ENCODE peak calls at places on chromosomes 13 and 19, in seven cellular contexts. O, Y, R, I, B, T and U are unnamed samples.

GRCh38 chr13:106109391-106109791 is 426.1 kb downstream of the EFNB2 start:
- DNase-seq in B (peak), Y (no peak), I (no peak), R (no peak), T (peak), O (no peak), U (no peak)

GRCh38 chr19:22595422-22595821 is 38.7 kb upstream of the ZNF492 start:
- DNase-seq in I (no peak), B (no peak), Y (no peak), O (no peak), T (no peak), R (no peak), U (no peak)

GRCh38 chr19:10193666-10194499 is 870 bp downstream of the DNMT1 start:
- DNase-seq in B (peak), R (peak), Y (no peak), I (peak), T (no peak), O (no peak), U (peak)

GRCh38 chr13:73416093-73416492 is 357.3 kb downstream of the KLF5 start:
- DNase-seq in T (no peak), Y (no peak), O (no peak), B (no peak), R (no peak), I (peak), U (no peak)

GRCh38 chr13:28655566-28655965 is 3.4 kb upstream of the POMP start:
- DNase-seq in R (no peak), I (peak), B (peak), Y (no peak), O (no peak), T (peak), U (peak)

GRCh38 chr19:47779524-47780214 is 1.2 kb downstream of the SELENOW start:
- DNase-seq in T (no peak), I (no peak), Y (no peak), B (no peak), O (no peak), R (peak), U (no peak)

GRCh38 chr19:39997595-39998216 is 846 bp downstream of the ZNF546 start:
- DNase-seq in B (no peak), R (no peak), Y (no peak), I (no peak), T (no peak), O (no peak), U (no peak)

GRCh38 chr19:45115809-45116615 is 23.0 kb downstream of the PPP1R37 start:
- DNase-seq in I (no peak), R (no peak), O (no peak), Y (no peak), T (no peak), B (no peak), U (no peak)

GRCh38 chr13:42364613-42365000 is 92.7 kb downstream of the AKAP11 start:
- DNase-seq in I (peak), R (no peak), T (no peak), Y (no peak), B (no peak), O (no peak), U (no peak)

GRCh38 chr19:17847538-17848366 is at the start of gene JAK3:
- DNase-seq in O (no peak), T (no peak), Y (peak), B (peak), R (peak), I (peak), U (no peak)

DNA sequence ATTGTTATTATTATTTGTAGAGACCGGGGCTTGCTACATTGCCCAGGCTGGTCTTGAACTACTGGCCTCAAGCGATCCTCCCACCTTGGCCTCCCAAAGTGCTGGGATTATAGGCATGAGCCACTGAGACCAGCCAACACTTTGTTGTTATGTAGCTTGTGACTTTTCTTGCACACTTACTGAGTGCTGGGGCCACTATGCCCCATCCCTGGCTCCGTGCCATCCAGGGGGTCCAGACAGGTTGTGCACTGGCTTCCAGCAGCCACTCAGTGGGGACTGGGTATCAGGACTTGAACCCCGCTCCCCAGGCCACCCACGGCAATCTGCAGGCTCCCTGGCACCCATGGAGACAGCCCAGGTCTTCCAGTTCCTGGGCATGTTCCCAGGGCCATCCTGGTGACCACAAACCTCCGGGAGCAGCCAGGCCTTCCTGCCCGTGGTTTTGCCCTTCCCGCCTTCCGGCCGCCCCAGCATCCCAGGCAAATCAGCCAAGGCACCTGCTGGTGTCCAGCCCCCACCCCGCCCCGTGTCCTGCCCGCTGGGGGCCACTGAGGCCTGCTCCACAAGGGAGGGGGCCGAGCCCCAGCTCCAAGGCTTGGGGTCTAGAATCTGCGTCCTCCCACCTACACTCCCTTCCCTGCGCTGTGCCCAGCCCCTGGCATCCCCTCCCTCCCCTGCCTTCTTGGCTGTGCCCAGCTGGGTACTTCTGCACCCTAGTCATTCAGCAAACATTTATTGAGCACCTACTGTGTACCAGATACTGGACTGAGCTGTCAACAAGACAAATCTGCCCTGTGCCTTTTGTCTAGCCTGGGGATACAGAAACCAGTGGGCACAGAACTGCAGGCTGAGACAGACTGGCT is 23.7 kb upstream of the SEMA6B start:
- DNase-seq in T (no peak), O (no peak), I (no peak), R (no peak), Y (no peak), B (no peak), U (peak)
- TF ChIP-seq CTCF in T (no peak), O (no peak), I (no peak), R (no peak), Y (no peak), B (no peak), U (no peak)

DNA sequence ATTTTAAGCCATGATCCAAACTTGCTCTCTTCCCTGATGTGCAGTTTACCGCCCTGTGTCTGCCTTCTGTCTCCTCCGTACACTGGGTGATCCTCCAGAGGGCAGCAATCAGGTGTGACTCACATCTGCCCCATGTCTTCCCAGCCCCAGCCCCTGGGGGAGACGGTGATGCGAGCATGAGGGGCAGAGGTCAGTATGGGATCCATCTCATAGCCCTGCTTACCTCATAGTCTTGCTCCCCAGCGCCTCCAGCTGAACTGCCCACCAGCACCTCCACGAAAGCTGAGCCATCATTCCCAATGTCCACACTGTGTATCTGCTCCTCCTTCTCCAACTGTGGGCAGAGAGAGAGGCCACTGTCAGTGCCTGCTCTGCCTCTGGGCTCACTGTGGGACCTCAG is 14.6 kb downstream of the XRCC1 start:
- DNase-seq in T (no peak), B (peak), O (no peak), I (peak), R (no peak), Y (no peak), U (peak)
- TF ChIP-seq CTCF in T (peak), B (peak), O (no peak), I (peak), R (no peak), Y (no peak), U (no peak)

DNA sequence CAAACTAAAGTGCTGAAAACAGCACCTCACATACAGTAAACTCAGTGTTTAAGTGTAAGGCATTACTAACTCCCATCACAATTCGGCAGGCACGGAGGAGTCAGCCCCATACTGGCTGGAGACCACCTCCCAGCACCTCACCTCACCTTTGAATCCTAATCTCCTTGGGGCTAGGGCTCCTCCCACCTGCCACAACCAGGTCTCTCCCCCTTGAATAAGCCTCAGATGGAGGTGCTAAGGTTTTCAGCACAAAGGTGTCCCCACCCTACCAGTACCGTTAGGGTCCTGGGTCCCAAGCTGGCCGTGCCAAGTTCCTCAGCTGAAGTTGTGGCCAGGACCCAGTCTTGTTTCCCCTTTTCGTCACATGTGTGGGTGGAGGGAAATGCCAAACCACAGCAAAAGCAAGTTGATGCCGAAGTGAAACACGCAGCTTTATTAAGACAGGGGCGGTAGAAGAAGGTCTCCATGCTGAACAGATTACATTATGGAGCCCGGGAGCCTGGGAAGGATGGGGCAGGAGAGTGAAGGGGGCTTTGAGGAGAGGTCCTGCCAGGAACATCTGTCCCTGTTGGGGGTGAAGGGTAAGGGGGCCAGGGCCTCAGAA is at the start of gene IGFLR1:
- DNase-seq in I (no peak), Y (peak), B (no peak), O (no peak), R (peak), T (no peak), U (no peak)
- TF ChIP-seq CTCF in I (no peak), Y (no peak), B (no peak), O (no peak), R (no peak), T (no peak), U (no peak)

GRCh38 chr13:114097893-114098688 is 34.3 kb downstream of the RASA3 start:
- DNase-seq in R (peak), I (no peak), O (no peak), Y (no peak), T (no peak), B (no peak), U (no peak)
- TF ChIP-seq CTCF in R (no peak), I (no peak), O (no peak), Y (no peak), T (no peak), B (no peak), U (no peak)